ENCODE peak calls at places on chromosomes 12 and 14, in eight cellular contexts. G, F, V, Y, N, Z, L and C are unnamed samples.

GRCh38 chr14:76389841-76390240 is 13.9 kb downstream of the ESRRB start:
- DNase-seq in V (no peak), G (no peak), F (no peak), Y (no peak), N (no peak), Z (no peak), L (no peak), C (no peak)

GRCh38 chr12:99087278-99087677 is 442.2 kb downstream of the APAF1 start:
- DNase-seq in N (no peak), L (no peak), Y (no peak), G (no peak), F (peak; percentile 7), V (no peak), Z (no peak), C (no peak)

GRCh38 chr12:101706403-101706802 is 9.0 kb downstream of the CHPT1 start:
- DNase-seq in Z (no peak), L (no peak), G (no peak), F (no peak), Y (no peak), V (no peak), N (no peak), C (no peak)

GRCh38 chr12:685388-685787 is 22.1 kb upstream of the NINJ2 start:
- DNase-seq in G (no peak), Y (no peak), F (no peak), L (no peak), V (no peak), Z (no peak), N (no peak), C (peak; percentile 27)

GRCh38 chr14:61646366-61647101 is 48.8 kb upstream of the HIF1A start:
- DNase-seq in V (no peak), L (no peak), G (no peak), F (no peak), Z (no peak), N (no peak), Y (no peak), C (no peak)

GRCh38 chr12:95218164-95218851 is 701 bp downstream of the VEZT start:
- DNase-seq in F (no peak), L (no peak), N (peak; percentile 72), G (no peak), V (peak; percentile 59), Z (no peak), Y (no peak), C (peak; percentile 75)

GRCh38 chr12:79983492-79983891 is 48.6 kb upstream of the PPP1R12A start:
- DNase-seq in V (no peak), N (no peak), Z (no peak), F (no peak), G (no peak), Y (no peak), L (no peak), C (no peak)

GRCh38 chr14:60204843-60205774 is 39.9 kb upstream of the DHRS7 start:
- DNase-seq in G (no peak), Z (no peak), Y (no peak), V (no peak), F (no peak), N (no peak), L (no peak), C (no peak)

GRCh38 chr12:111359231-111359913 is 9.5 kb downstream of the PHETA1 start:
- DNase-seq in G (no peak), N (no peak), Y (no peak), L (no peak), Z (no peak), V (no peak), F (no peak), C (peak; percentile 85)

GRCh38 chr14:60482743-60483142 is 3.1 kb downstream of the C14orf39 start:
- DNase-seq in Z (peak; percentile 1), L (no peak), Y (no peak), N (no peak), G (peak; percentile 29), V (no peak), F (no peak), C (peak; percentile 15)

GRCh38 chr14:80956922-80957321 is 1.5 kb downstream of the TSHR start:
- DNase-seq in N (no peak), G (no peak), Z (no peak), Y (no peak), V (no peak), F (no peak), L (no peak), C (peak; percentile 31)

GRCh38 chr12:121697093-121697698 is 15.4 kb upstream of the TMEM120B start:
- DNase-seq in N (peak; percentile 42), L (peak; percentile 51), V (peak; percentile 54), G (peak; percentile 47), F (no peak), Z (peak; percentile 53), Y (no peak), C (peak; percentile 68)

GRCh38 chr12:53344824-53345485 is 8.8 kb upstream of the SP7 start:
- DNase-seq in G (no peak), V (peak; percentile 68), Y (peak; percentile 72), Z (peak; percentile 54), L (peak; percentile 93), N (peak; percentile 83), F (no peak), C (peak; percentile 83)

GRCh38 chr12:77402726-77403125 is 337.4 kb upstream of the E2F7 start:
- DNase-seq in L (no peak), V (no peak), N (no peak), G (no peak), Y (no peak), Z (no peak), F (no peak), C (no peak)

GRCh38 chr12:114746297-114747074 is 62.5 kb upstream of the TBX3 start:
- DNase-seq in F (no peak), Y (no peak), G (no peak), V (no peak), Z (no peak), N (no peak), L (no peak), C (peak; percentile 22)

GRCh38 chr12:91100901-91101300 is 10.4 kb downstream of the LUM start:
- DNase-seq in Y (no peak), V (no peak), N (no peak), F (no peak), Z (no peak), G (no peak), L (no peak), C (no peak)

GRCh38 chr12:91461061-91461460 is 278.4 kb upstream of the DCN start:
- DNase-seq in N (no peak), G (no peak), Y (no peak), V (no peak), L (no peak), F (no peak), Z (no peak), C (no peak)

GRCh38 chr14:64719601-64720000 is 15.4 kb downstream of the PLEKHG3 start:
- DNase-seq in F (no peak), N (no peak), V (no peak), Z (no peak), G (no peak), Y (peak; percentile 5), L (no peak), C (no peak)

DNA sequence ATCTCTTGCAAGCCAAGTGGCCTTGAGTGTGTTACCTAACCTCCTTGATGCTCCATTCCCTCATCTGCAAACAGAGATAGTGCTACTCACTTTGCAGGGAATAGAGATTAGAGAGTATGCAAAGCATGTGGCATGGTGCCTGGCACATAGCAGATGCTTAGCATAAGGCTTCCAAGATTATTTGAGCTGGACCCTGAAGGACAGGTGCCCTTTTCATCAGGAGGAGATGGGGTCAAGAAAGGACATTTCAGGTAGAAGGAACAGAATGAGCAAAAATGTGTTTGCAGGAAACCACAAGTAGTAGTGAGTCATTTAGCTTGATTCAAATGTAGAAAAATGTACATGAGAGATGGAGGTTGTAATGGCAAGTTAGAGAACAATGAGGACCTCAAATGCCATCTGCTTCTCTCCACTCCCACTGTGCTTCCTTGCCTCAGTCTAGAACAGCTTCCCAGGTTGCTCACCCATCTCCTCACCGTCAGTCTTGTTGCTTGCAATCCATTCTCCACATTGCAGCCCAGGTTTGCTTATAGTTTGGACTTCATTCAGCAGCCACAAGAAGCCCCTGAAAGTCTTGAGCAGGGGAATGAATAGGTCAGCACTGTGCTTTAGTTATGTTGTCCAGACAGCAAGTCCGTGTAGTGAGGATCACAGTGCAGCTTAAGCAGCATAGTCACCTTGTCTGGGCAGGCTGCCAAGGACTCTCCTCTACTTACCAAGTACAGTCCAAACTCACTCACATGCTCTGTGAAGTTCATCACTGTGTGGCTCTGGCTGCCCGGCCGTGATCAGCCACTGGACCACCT is 536.3 kb upstream of the CCDC196 start:
- DNase-seq in V (no peak), N (peak; percentile 38), G (peak; percentile 4), F (no peak), Y (no peak), L (no peak), Z (peak; percentile 29), C (no peak)
- TF ChIP-seq MAX in V (no peak), N (no peak), G (no peak), F (no peak), Y (no peak), L (no peak), Z (no peak), C (no peak)

GRCh38 chr12:120467439-120467838 is 2.1 kb downstream of the SRSF9 start:
- DNase-seq in Z (no peak), L (no peak), Y (no peak), N (no peak), F (no peak), G (no peak), V (no peak), C (no peak)

GRCh38 chr12:120470150-120470817 is 736 bp upstream of the SRSF9 start:
- DNase-seq in F (no peak), Y (peak; percentile 16), G (no peak), Z (peak; percentile 15), L (no peak), N (no peak), V (peak; percentile 36), C (no peak)

GRCh38 chr12:120468271-120468845 is 1.2 kb downstream of the SRSF9 start:
- DNase-seq in F (no peak), L (peak; percentile 65), G (no peak), V (peak; percentile 25), N (no peak), Z (peak; percentile 44), Y (peak; percentile 33), C (peak; percentile 88)

GRCh38 chr12:120469450-120470149 is at the start of gene SRSF9:
- DNase-seq in Y (peak; percentile 95), G (peak; percentile 95), F (peak; percentile 89), Z (peak; percentile 90), L (peak; percentile 99), N (peak; percentile 98), V (peak; percentile 98), C (peak; percentile 99)

GRCh38 chr12:120468846-120469449 is 600 bp downstream of the SRSF9 start:
- DNase-seq in Z (no peak), G (no peak), Y (no peak), V (peak; percentile 36), N (peak; percentile 81), F (no peak), L (peak; percentile 94), C (no peak)
- TF ChIP-seq CTCF in Z (peak; percentile 40), G (no peak), Y (no peak), V (no peak), N (no peak), F (peak; percentile 19), L (no peak), C (peak; percentile 24)

GRCh38 chr12:96513166-96513565 is 23.8 kb downstream of the CFAP54 start:
- DNase-seq in Z (no peak), G (no peak), F (no peak), V (no peak), L (no peak), N (no peak), Y (no peak), C (no peak)
- TF ChIP-seq MAX in Z (no peak), G (no peak), F (no peak), V (no peak), L (no peak), N (no peak), Y (no peak), C (no peak)

GRCh38 chr12:11812558-11813421 is 163.3 kb downstream of the ETV6 start:
- DNase-seq in Y (peak; percentile 45), N (no peak), Z (peak; percentile 78), L (peak; percentile 65), F (no peak), V (no peak), G (no peak), C (peak; percentile 79)
- TF ChIP-seq CTCF in Y (no peak), N (no peak), Z (peak; percentile 45), L (peak; percentile 27), F (peak; percentile 10), V (no peak), G (no peak), C (peak; percentile 12)